ENCODE peak calls at places on chromosomes 11 and 22, in four cellular contexts. X is mesenchymal stem cell, A is hepatocyte, Q is testis. V is an unnamed sample.

GRCh38 chr11:28337701-28338100 is 229.5 kb downstream of the METTL15 start:
- DNase-seq in X (peak), A (no peak), Q (no peak), V (no peak)

GRCh38 chr22:38110008-38110862 is at the start of gene BAIAP2L2:
- DNase-seq in X (no peak), A (peak), Q (no peak), V (no peak)

GRCh38 chr22:30876221-30876751 is 92.3 kb downstream of the MORC2 start:
- DNase-seq in X (no peak), A (no peak), Q (no peak), V (no peak)

GRCh38 chr22:44331881-44332714 is 19.3 kb upstream of the SHISAL1 start:
- DNase-seq in X (peak), A (peak), Q (peak), V (no peak)

GRCh38 chr11:48017105-48017874 is 36.9 kb downstream of the PTPRJ start:
- DNase-seq in X (no peak), A (no peak), Q (no peak), V (no peak)

GRCh38 chr11:72625746-72626636 is 48.2 kb downstream of the PDE2A start:
- DNase-seq in X (peak), A (peak), Q (peak), V (peak)

GRCh38 chr11:84747871-84748270 is 879.3 kb downstream of the DLG2 start:
- DNase-seq in X (no peak), A (no peak), Q (no peak), V (no peak)

GRCh38 chr11:86360775-86361395 is 13.8 kb upstream of the CCDC81 start:
- DNase-seq in X (peak), A (peak), Q (no peak), V (no peak)

GRCh38 chr11:35912883-35913614 is 30.8 kb upstream of the LDLRAD3 start:
- DNase-seq in X (no peak), A (no peak), Q (no peak), V (no peak)

GRCh38 chr11:72736452-72737069 is 15.6 kb downstream of the ARAP1 start:
- DNase-seq in X (peak), A (no peak), Q (peak), V (no peak)

GRCh38 chr22:20859615-20860014 is 808 bp downstream of the SNAP29 start:
- DNase-seq in X (no peak), A (no peak), Q (no peak), V (no peak)

GRCh38 chr11:1628506-1629325 is 859 bp upstream of the KRTAP5-5 start:
- DNase-seq in X (peak), A (peak), Q (peak), V (no peak)

GRCh38 chr11:69985654-69986420 is 92.3 kb upstream of the ANO1 start:
- DNase-seq in X (no peak), A (peak), Q (no peak), V (no peak)

GRCh38 chr22:29524440-29525191 is 28.9 kb downstream of the THOC5 start:
- DNase-seq in X (peak), A (peak), Q (peak), V (peak)

GRCh38 chr22:19522190-19522880 is 1.9 kb downstream of the CLDN5 start:
- DNase-seq in X (no peak), A (no peak), Q (no peak), V (no peak)

GRCh38 chr11:134687548-134687947 is 275.5 kb upstream of the B3GAT1 start:
- DNase-seq in X (no peak), A (no peak), Q (no peak), V (no peak)

GRCh38 chr11:63944987-63945386 is 6.2 kb downstream of the NAA40 start:
- DNase-seq in X (peak), A (peak), Q (peak), V (peak)

GRCh38 chr11:72012897-72013721 is 14.4 kb downstream of the IL18BP start:
- DNase-seq in X (no peak), A (no peak), Q (peak), V (peak)

GRCh38 chr11:61954106-61955030 is 4.2 kb downstream of the BEST1 start:
- DNase-seq in X (no peak), A (peak), Q (no peak), V (no peak)

GRCh38 chr22:48845356-48845936 is 982.2 kb downstream of the BRD1 start:
- DNase-seq in X (no peak), A (no peak), Q (no peak), V (no peak)

GRCh38 chr11:134052988-134053945 is 15.6 kb upstream of the JAM3 start:
- DNase-seq in X (no peak), A (no peak), Q (peak), V (no peak)

GRCh38 chr11:1237128-1237580 is 14.3 kb downstream of the MUC5B start:
- DNase-seq in X (no peak), A (no peak), Q (no peak), V (no peak)

GRCh38 chr11:8777907-8778767 is 95.5 kb downstream of the RPL27A start:
- DNase-seq in X (peak), A (peak), Q (peak), V (peak)

GRCh38 chr11:103867481-103867880 is 169.0 kb upstream of the DDI1 start:
- DNase-seq in X (no peak), A (no peak), Q (no peak), V (no peak)

GRCh38 chr11:34790620-34791019 is 125.6 kb downstream of the APIP start:
- DNase-seq in X (no peak), A (no peak), Q (no peak), V (no peak)

GRCh38 chr11:124297921-124298320 is 15.8 kb downstream of the OR8D1 start:
- DNase-seq in X (no peak), A (no peak), Q (no peak), V (no peak)

GRCh38 chr11:122108192-122108799 is 7.7 kb downstream of the BLID start:
- DNase-seq in X (peak), A (peak), Q (peak), V (no peak)

GRCh38 chr11:132068556-132068955 is 698.1 kb downstream of the NTM start:
- DNase-seq in X (no peak), A (no peak), Q (no peak), V (no peak)

GRCh38 chr11:76506833-76507232 is 62.0 kb downstream of the EMSY start:
- DNase-seq in X (no peak), A (no peak), Q (no peak), V (no peak)

GRCh38 chr11:62850911-62851806 is 11.8 kb upstream of the WDR74 start:
- DNase-seq in X (no peak), A (no peak), Q (no peak), V (no peak)

GRCh38 chr11:68673291-68673930 is 10.9 kb upstream of the GAL start:
- DNase-seq in X (no peak), A (no peak), Q (no peak), V (no peak)

GRCh38 chr11:720642-721346 is 14.8 kb downstream of the EPS8L2 start:
- DNase-seq in X (no peak), A (peak), Q (no peak), V (peak)

GRCh38 chr22:25208743-25209505 is 9.3 kb downstream of the CRYBB3 start:
- DNase-seq in X (no peak), A (no peak), Q (no peak), V (no peak)

GRCh38 chr11:57457643-57458023 is 2.7 kb upstream of the RTN4RL2 start:
- DNase-seq in X (no peak), A (no peak), Q (no peak), V (no peak)

GRCh38 chr11:76678316-76678715 is 7.8 kb upstream of the LRRC32 start:
- DNase-seq in X (no peak), A (no peak), Q (no peak), V (no peak)

GRCh38 chr11:73520358-73521061 is 77.4 kb downstream of the FAM168A start:
- DNase-seq in X (no peak), A (no peak), Q (no peak), V (no peak)

GRCh38 chr11:10778217-10778970 is 27.3 kb downstream of the CTR9 start:
- DNase-seq in X (peak), A (peak), Q (no peak), V (no peak)

GRCh38 chr11:120413480-120413879 is 77.3 kb downstream of the ARHGEF12 start:
- DNase-seq in X (peak), A (no peak), Q (no peak), V (no peak)

GRCh38 chr11:18012906-18013781 is at the start of gene SERGEF:
- DNase-seq in X (peak), A (peak), Q (peak), V (peak)

GRCh38 chr11:18012314-18012905 is 437 bp downstream of the SERGEF start:
- DNase-seq in X (peak), A (peak), Q (peak), V (peak)

GRCh38 chr11:18014876-18015275 is 2.0 kb upstream of the SERGEF start:
- DNase-seq in X (no peak), A (no peak), Q (no peak), V (no peak)

GRCh38 chr11:18011633-18012313 is 1.1 kb downstream of the SERGEF start:
- DNase-seq in X (no peak), A (no peak), Q (no peak), V (no peak)

DNA sequence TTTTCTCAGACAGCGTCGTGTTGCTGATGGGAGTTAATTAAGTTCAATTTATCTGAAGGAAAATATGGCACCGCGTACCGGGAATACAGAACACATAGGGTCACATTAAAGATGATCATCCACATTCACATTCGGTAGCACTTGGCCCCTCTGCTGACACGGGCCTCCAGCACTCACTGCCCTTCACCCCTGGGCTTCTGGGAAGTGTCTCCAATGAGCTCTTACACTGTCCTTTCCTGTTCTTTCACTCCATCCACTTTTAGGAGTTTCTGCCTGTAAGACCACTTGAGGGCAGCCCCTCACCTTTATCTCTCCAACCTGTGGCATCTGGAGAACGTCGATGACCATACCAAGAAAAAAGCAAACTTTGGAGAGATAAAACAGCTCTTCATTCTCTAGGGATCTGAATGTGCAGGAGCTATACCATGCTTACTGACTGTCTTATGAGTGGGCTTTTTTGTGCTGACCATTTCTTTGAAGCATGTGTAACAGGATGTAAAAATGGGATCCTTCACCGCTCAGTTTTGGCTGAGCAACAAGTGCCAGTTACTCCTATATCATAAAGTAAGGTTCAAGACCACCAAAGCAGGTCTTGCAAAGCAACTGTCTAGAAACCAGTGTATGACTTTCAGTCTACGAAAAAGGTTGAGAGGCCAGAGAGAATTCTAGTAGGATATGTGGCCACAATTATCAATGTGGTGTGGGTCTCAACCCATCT is 1.1 kb upstream of the SERGEF start:
- DNase-seq in X (peak), A (peak), Q (no peak), V (no peak)
- H3K27ac ChIP-seq in X (no peak), A (peak), Q (peak), V (peak)

GRCh38 chr22:35834080-35834479 is 116.4 kb downstream of the APOL5 start:
- DNase-seq in X (no peak), A (no peak), Q (no peak), V (no peak)

GRCh38 chr22:35837328-35837727 is 119.7 kb downstream of the APOL5 start:
- DNase-seq in X (peak), A (no peak), Q (no peak), V (no peak)

GRCh38 chr22:35838849-35839646 is 121.4 kb downstream of the APOL5 start:
- DNase-seq in X (peak), A (peak), Q (peak), V (peak)

GRCh38 chr22:35835267-35835997 is 117.8 kb downstream of the APOL5 start:
- DNase-seq in X (peak), A (no peak), Q (no peak), V (no peak)

DNA sequence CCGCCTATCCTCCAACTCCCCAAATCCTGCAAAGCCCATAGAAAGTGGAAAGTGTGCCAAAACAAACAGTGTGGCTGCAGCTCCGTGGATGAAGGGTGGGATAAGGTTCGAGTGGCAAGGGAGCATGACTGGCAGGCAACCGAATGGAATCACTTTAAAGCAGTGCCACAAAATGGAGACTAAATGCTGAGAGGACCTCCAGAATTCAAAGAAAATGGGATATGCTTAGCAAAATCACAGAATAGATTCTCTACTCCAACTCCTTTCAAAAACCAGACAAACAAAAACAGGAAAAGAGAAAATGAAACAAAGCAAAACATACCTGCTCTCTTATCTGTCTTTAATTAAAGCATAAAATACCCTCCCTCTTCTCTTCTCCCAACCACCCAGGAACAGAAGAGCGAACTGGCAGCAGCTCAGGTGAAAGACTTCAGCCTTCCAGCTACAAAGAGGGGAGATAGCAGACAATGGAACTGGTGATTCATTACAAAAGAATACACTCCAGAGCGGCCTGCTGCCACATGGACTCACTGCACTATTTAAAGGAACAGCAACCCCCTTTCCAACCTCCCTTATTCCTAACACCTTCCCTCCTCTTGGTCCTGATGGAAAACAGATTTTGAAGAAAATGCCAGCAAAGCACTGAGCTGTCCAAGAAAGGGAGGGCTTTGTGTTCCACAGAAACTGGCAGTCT is 118.5 kb downstream of the APOL5 start:
- DNase-seq in X (peak), A (peak), Q (peak), V (peak)
- H3K27ac ChIP-seq in X (peak), A (peak), Q (peak), V (no peak)

GRCh38 chr11:130428271-130428670 is at the start of gene ADAMTS8:
- DNase-seq in X (no peak), A (no peak), Q (no peak), V (peak)
- H3K27ac ChIP-seq in X (no peak), A (no peak), Q (no peak), V (no peak)

GRCh38 chr11:119335091-119335654 is 846 bp downstream of the RNF26 start:
- DNase-seq in X (no peak), A (no peak), Q (no peak), V (no peak)
- H3K27ac ChIP-seq in X (no peak), A (peak), Q (peak), V (no peak)

GRCh38 chr11:46380340-46381045 is 976 bp upstream of the MDK start:
- DNase-seq in X (peak), A (peak), Q (peak), V (peak)
- H3K27ac ChIP-seq in X (no peak), A (peak), Q (peak), V (peak)

DNA sequence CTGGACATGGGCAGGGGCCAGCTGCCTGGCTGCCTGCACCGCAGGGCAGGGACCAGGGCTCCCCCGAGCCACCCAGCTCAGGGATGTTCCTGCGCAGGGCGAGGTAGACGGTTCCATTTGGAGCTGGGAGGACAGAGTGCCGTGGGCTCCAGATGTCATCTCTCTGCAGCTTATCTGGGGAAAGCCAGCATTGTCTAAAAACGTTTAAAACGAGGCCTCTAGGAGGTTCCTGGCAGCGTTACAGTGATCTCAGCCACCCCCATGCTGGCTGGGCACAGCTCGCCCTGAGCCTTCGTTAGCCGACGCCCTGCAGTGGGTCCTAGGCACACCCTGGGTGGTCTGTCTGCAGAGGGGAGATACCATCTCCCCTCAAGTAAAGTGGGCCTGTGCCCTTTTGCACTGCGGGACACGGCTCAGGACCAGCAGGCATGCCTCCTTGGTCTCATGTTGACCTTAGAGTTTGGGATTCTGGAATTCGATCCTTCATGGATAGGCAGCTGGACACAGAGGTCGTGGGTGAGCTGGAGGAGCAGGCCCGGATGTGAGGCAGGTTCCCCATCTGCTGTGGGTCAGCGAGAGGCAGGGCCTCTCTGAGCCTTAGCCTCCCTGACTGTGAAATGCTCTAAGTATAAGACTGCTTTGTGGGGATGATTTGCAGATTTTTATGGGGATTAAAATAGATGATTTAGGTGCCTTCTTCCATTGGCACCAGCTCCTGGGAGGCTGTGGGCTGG is 14.1 kb downstream of the SYNGR1 start:
- DNase-seq in X (no peak), A (no peak), Q (peak), V (peak)
- H3K27ac ChIP-seq in X (no peak), A (peak), Q (peak), V (peak)

GRCh38 chr22:26553056-26553752 is 36.7 kb downstream of the TPST2 start:
- DNase-seq in X (peak), A (no peak), Q (no peak), V (no peak)
- H3K27ac ChIP-seq in X (peak), A (no peak), Q (peak), V (no peak)

GRCh38 chr11:65308281-65308891 is 6.3 kb upstream of the CDC42EP2 start:
- DNase-seq in X (peak), A (no peak), Q (no peak), V (no peak)
- H3K27ac ChIP-seq in X (no peak), A (peak), Q (no peak), V (no peak)

V was measured in ovary.